ENCODE peak calls at places on chromosomes 6 and 20, in four cellular contexts. S, Y, A and I are unnamed samples.

GRCh38 chr6:134908906-134909516 is 40.9 kb downstream of the ALDH8A1 start:
- DNase-seq in S (no peak), Y (no peak), A (no peak), I (peak; percentile 92)

GRCh38 chr6:148577687-148578488 is 168.9 kb upstream of the UST start:
- DNase-seq in S (peak; percentile 69), Y (peak; percentile 91), A (peak; percentile 74), I (peak; percentile 86)

GRCh38 chr20:40120827-40121226 is 568.2 kb downstream of the MAFB start:
- DNase-seq in S (no peak), Y (no peak), A (no peak), I (no peak)

GRCh38 chr6:130359736-130360135 is 6.1 kb upstream of the TMEM200A start:
- DNase-seq in S (no peak), Y (no peak), A (no peak), I (no peak)

GRCh38 chr6:154229796-154230195 is 126.8 kb downstream of the IPCEF1 start:
- DNase-seq in S (no peak), Y (no peak), A (no peak), I (no peak)

GRCh38 chr20:8399963-8400362 is 267.9 kb downstream of the PLCB1 start:
- DNase-seq in S (no peak), Y (no peak), A (no peak), I (no peak)

GRCh38 chr20:20827992-20828597 is 115.7 kb upstream of the RALGAPA2 start:
- DNase-seq in S (no peak), Y (no peak), A (no peak), I (no peak)

GRCh38 chr20:15245896-15246295 is 908.5 kb upstream of the FLRT3 start:
- DNase-seq in S (no peak), Y (no peak), A (no peak), I (no peak)

GRCh38 chr20:1154734-1155133 is 30.0 kb downstream of the TMEM74B start:
- DNase-seq in S (no peak), Y (no peak), A (no peak), I (no peak)

GRCh38 chr6:10999994-11000393 is 44.1 kb downstream of the ELOVL2 start:
- DNase-seq in S (no peak), Y (no peak), A (no peak), I (no peak)

GRCh38 chr20:24013953-24014352 is 25.4 kb upstream of the GGTLC1 start:
- DNase-seq in S (no peak), Y (no peak), A (no peak), I (no peak)

GRCh38 chr6:106874481-106874880 is 100.0 kb downstream of the CD24 start:
- DNase-seq in S (no peak), Y (no peak), A (no peak), I (no peak)

DNA sequence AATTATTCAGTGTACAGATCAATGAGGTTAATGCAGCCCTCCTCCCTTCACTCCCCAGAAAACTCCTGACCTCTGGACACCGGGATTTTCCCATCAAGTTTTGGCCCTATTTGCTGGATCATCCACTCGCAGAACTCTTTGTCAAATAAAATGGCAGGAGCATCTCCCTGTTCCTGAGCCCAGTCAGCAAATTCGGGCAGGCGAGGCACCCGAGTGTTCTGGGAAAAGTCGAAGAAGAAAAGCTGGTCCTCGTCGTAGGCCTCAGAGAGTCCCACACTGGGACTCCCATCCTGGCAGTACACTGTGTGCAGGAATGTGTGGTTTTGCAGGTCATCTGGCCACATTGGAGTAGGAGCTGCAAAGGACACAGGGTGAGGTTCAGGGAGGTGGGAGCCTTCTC is 2.4 kb downstream of the HLA-DMA start:
- DNase-seq in S (no peak), Y (no peak), A (no peak), I (no peak)
- H3K4me1 ChIP-seq in S (no peaks in the 10 kb centered on the region), Y (peaks cover 3% of the 10 kb centered on the region), A (peaks cover 13% of the 10 kb centered on the region), I (peaks cover 3% of the 10 kb centered on the region)

GRCh38 chr6:80436663-80437062 is 330.2 kb downstream of the BCKDHB start:
- DNase-seq in S (no peak), Y (no peak), A (no peak), I (no peak)

GRCh38 chr6:80437186-80437585 is 330.7 kb downstream of the BCKDHB start:
- DNase-seq in S (no peak), Y (no peak), A (no peak), I (no peak)

GRCh38 chr6:80440496-80441160 is 334.2 kb downstream of the BCKDHB start:
- DNase-seq in S (no peak), Y (no peak), A (no peak), I (no peak)

GRCh38 chr6:80439721-80440488 is 333.4 kb downstream of the BCKDHB start:
- DNase-seq in S (no peak), Y (no peak), A (no peak), I (no peak)

GRCh38 chr6:80438728-80439127 is 332.3 kb downstream of the BCKDHB start:
- DNase-seq in S (peak; percentile 43), Y (no peak), A (no peak), I (peak; percentile 70)
- H2BK15ac ChIP-seq in S (no peak overlapping the region), Y (no peak overlapping the region), A (no peak overlapping the region), I (no peak overlapping the region)

GRCh38 chr6:156398371-156398770 is 378.8 kb upstream of the ARID1B start:
- DNase-seq in S (no peak), Y (no peak), A (no peak), I (no peak)
- H3K4me1 ChIP-seq in S (no peaks in the 10 kb centered on the region), Y (peaks cover 2% of the 10 kb centered on the region), A (peaks cover 6% of the 10 kb centered on the region), I (no peaks in the 10 kb centered on the region)

GRCh38 chr6:2245103-2245953 is at the start of gene GMDS:
- DNase-seq in S (peak; percentile 88), Y (peak; percentile 86), A (peak; percentile 87), I (peak; percentile 83)
- H2BK15ac ChIP-seq in S (no peak within 1 kb of the TSS), Y (no peak within 1 kb of the TSS), A (no peak within 1 kb of the TSS), I (no peak within 1 kb of the TSS)

GRCh38 chr6:24664049-24664987 is 2.4 kb downstream of the TDP2 start:
- DNase-seq in S (no peak), Y (no peak), A (no peak), I (no peak)

GRCh38 chr6:24668997-24669361 is 2.1 kb downstream of the ACOT13 start:
- DNase-seq in S (no peak), Y (no peak), A (no peak), I (no peak)

GRCh38 chr6:24666616-24667377 is at the start of the genes ACOT13 and TDP2:
- DNase-seq in S (peak; percentile 96), Y (peak; percentile 97), A (peak; percentile 93), I (peak; percentile 98)

GRCh38 chr6:24667378-24667803 is 514 bp downstream of the ACOT13 start:
- DNase-seq in S (no peak), Y (no peak), A (no peak), I (no peak)

DNA sequence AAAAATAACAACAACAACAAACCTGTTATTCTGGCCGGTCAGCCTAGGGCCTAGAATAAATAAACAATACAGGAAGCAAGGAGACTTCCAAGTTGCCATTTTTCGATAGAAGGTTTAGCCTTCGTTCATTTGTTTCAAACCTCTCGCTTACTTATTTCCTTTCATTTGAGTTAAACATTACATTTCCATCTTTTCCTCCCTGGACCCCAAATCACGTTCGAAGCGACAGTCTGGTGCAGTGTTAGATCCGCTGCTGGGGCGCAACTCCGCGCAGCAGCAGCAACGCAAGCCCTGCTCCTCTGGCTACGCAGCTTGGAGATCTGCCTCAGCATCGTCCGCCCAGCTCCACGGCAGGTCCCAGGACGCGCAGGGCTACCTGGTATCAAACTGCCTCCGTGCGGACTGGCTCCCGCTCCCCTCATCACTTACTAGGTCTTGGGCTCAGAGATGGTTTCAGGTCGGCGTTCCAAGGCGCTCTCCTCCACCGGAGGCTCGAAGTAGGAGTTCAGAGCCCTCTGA is 543 bp downstream of the TDP2 start:
- DNase-seq in S (peak; percentile 24), Y (no peak), A (no peak), I (peak; percentile 54)
- H3K4me1 ChIP-seq in S (peaks cover 10% of the 10 kb centered on the region), Y (no peaks in the 10 kb centered on the region), A (no peaks in the 10 kb centered on the region), I (peaks cover 7% of the 10 kb centered on the region)

GRCh38 chr20:50219520-50220086 is 29.0 kb downstream of the CEBPB start:
- DNase-seq in S (no peak), Y (no peak), A (no peak), I (no peak)

GRCh38 chr20:50221501-50222323 is 31.1 kb downstream of the CEBPB start:
- DNase-seq in S (no peak), Y (no peak), A (no peak), I (peak; percentile 47)

GRCh38 chr20:50218987-50219435 is 28.4 kb downstream of the CEBPB start:
- DNase-seq in S (no peak), Y (no peak), A (no peak), I (no peak)

GRCh38 chr20:50220894-50221266 is 30.2 kb downstream of the CEBPB start:
- DNase-seq in S (no peak), Y (no peak), A (no peak), I (no peak)

GRCh38 chr20:50220093-50220893 is 29.7 kb downstream of the CEBPB start:
- DNase-seq in S (no peak), Y (no peak), A (no peak), I (no peak)
- H2BK15ac ChIP-seq in S (no peak overlapping the region), Y (no peak overlapping the region), A (no peak overlapping the region), I (peak overlapping the region; percentile 96)

GRCh38 chr20:31712112-31712553 is 10.5 kb downstream of the BCL2L1 start:
- DNase-seq in S (no peak), Y (no peak), A (no peak), I (no peak)
- H3K4me1 ChIP-seq in S (peaks cover 14% of the 10 kb centered on the region), Y (peaks cover 15% of the 10 kb centered on the region), A (peaks cover 39% of the 10 kb centered on the region), I (peaks cover 46% of the 10 kb centered on the region)

DNA sequence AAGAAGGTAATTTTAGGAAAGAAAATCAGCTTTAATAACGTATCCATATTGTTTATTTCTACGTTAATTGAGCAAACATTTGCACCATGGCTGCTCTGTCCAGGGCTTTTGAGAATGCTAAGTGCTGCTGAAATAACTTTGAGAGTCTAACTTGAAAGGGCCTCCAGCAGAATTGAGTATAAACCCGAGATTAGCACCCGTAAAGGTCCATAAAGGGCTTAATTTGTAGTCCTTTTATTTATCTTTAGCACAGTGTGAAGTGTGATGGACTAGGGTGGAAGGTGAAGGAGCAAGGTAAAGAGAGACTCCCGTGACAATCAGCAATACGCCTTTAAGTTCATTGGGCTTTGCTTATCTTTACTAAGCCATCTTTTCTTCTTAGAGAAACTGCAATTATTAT is 77.7 kb upstream of the SUPT3H start:
- DNase-seq in S (no peak), Y (no peak), A (no peak), I (no peak)
- H2BK15ac ChIP-seq in S (no peak overlapping the region), Y (no peak overlapping the region), A (no peak overlapping the region), I (no peak overlapping the region)

DNA sequence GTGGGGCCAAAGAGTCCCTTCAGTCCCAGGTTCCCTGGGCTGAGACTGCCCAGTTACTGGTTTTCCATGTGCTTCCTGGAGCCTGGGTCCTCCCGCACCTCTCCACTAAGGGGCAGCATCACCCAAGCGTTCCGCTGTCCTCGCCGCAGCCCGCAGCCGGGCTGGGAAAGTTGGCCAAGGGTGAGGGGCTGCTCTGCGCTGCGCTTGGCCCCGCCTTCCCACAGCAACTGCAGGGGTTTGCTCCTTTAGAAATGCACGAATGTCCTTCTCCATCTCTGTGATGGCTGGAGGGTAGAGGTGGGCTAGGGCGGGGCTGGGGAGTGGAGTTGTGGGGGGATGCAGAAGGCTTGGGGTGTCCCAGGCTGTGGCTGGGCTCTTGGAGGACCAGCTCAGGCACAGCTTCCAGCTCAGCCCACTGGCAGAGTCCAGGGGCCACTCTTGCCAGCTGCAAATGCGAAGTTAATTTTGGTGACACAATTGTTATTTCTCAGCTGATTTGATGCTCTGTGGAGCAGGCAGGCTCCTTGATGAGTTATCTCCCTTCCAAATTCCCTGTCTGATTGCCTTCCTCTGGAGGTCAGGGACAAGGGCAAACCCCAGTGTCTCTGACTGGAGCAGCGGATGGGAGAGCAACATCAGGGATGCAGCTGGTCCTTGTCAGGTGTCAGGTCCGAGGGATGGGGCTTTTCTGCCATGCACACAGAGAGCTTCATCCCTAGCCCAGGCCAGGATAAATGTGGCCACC is 63.2 kb downstream of the NOL4L start:
- DNase-seq in S (peak; percentile 73), Y (peak; percentile 90), A (peak; percentile 92), I (peak; percentile 54)
- H3K4me1 ChIP-seq in S (peaks cover 29% of the 10 kb centered on the region), Y (no peaks in the 10 kb centered on the region), A (peaks cover 7% of the 10 kb centered on the region), I (peaks cover 27% of the 10 kb centered on the region)